ENCODE peak calls at places on chromosome 14, in eight cellular contexts. L is CD4-positive, CD25-positive, alpha-beta regulatory T cell; O is retinal pigment epithelial cell; F is nucleus accumbens; C is retina; U is GM12892; A is GM13976; Y is IMR-90. P is an unnamed sample.

GRCh38 chr14:55571125-55571889 is 8.7 kb upstream of the KTN1 start:
- DNase-seq in L (no peak), O (no peak), F (no peak), C (no peak), U (no peak), A (peak), Y (no peak), P (no peak)

GRCh38 chr14:91170504-91171121 is 56.7 kb downstream of the DGLUCY start:
- DNase-seq in L (no peak), O (no peak), F (peak), C (no peak), U (no peak), A (no peak), Y (peak), P (no peak)

GRCh38 chr14:62053188-62053587 is 291.0 kb downstream of the SNAPC1 start:
- DNase-seq in L (no peak), O (no peak), F (no peak), C (no peak), U (no peak), A (peak), Y (no peak), P (no peak)

GRCh38 chr14:92677087-92677668 is 71.2 kb downstream of the LGMN start:
- DNase-seq in L (no peak), O (no peak), F (no peak), C (no peak), U (peak), A (peak), Y (no peak), P (no peak)

GRCh38 chr14:89616425-89617141 is 199.6 kb upstream of the FOXN3 start:
- DNase-seq in L (peak), O (no peak), F (no peak), C (no peak), U (no peak), A (peak), Y (peak), P (no peak)

GRCh38 chr14:69044965-69045555 is 66.0 kb upstream of the ACTN1 start:
- DNase-seq in L (no peak), O (no peak), F (no peak), C (no peak), U (no peak), A (no peak), Y (peak), P (no peak)

GRCh38 chr14:22715186-22715812 is 51.2 kb upstream of the OXA1L start:
- DNase-seq in L (no peak), O (no peak), F (no peak), C (no peak), U (no peak), A (no peak), Y (no peak), P (no peak)

GRCh38 chr14:46136456-46136855 is 515.1 kb downstream of the RPL10L start:
- DNase-seq in L (no peak), O (no peak), F (no peak), C (no peak), U (no peak), A (no peak), Y (no peak), P (no peak)

GRCh38 chr14:99821519-99822165 is 28.4 kb downstream of the EML1 start:
- DNase-seq in L (no peak), O (no peak), F (no peak), C (no peak), U (no peak), A (no peak), Y (peak), P (no peak)

GRCh38 chr14:61025239-61026223 is 44.5 kb downstream of the SLC38A6 start:
- DNase-seq in L (peak), O (no peak), F (peak), C (peak), U (no peak), A (peak), Y (peak), P (peak)

GRCh38 chr14:23326491-23327332 is 5.5 kb downstream of the PABPN1 start:
- DNase-seq in L (no peak), O (no peak), F (no peak), C (no peak), U (no peak), A (no peak), Y (no peak), P (no peak)

GRCh38 chr14:63011609-63012008 is 33.6 kb downstream of the KCNH5 start:
- DNase-seq in L (no peak), O (peak), F (no peak), C (no peak), U (no peak), A (no peak), Y (peak), P (peak)

GRCh38 chr14:51176819-51177218 is 63.2 kb upstream of the TMX1 start:
- DNase-seq in L (no peak), O (no peak), F (no peak), C (no peak), U (no peak), A (no peak), Y (no peak), P (no peak)

GRCh38 chr14:105453847-105454246 is 20.8 kb upstream of the CRIP2 start:
- DNase-seq in L (no peak), O (no peak), F (no peak), C (no peak), U (no peak), A (no peak), Y (no peak), P (no peak)

GRCh38 chr14:53956427-53957201 is at the start of gene BMP4:
- DNase-seq in L (no peak), O (no peak), F (no peak), C (peak), U (no peak), A (peak), Y (peak), P (peak)

GRCh38 chr14:99035712-99036593 is 236.0 kb downstream of the BCL11B start:
- DNase-seq in L (no peak), O (peak), F (no peak), C (peak), U (no peak), A (no peak), Y (peak), P (peak)

GRCh38 chr14:71752111-71752738 is 180.0 kb upstream of the RGS6 start:
- DNase-seq in L (no peak), O (no peak), F (no peak), C (no peak), U (no peak), A (no peak), Y (no peak), P (no peak)

GRCh38 chr14:60665178-60665555 is 15.9 kb upstream of the SIX1 start:
- DNase-seq in L (no peak), O (no peak), F (no peak), C (no peak), U (no peak), A (no peak), Y (no peak), P (no peak)

GRCh38 chr14:95140060-95140858 is 17.1 kb downstream of the DICER1 start:
- DNase-seq in L (no peak), O (no peak), F (no peak), C (no peak), U (no peak), A (no peak), Y (peak), P (peak)

GRCh38 chr14:55976619-55977018 is 141.6 kb upstream of the PELI2 start:
- DNase-seq in L (no peak), O (no peak), F (no peak), C (no peak), U (no peak), A (no peak), Y (no peak), P (peak)

GRCh38 chr14:51776102-51776894 is 84.1 kb upstream of the GNG2 start:
- DNase-seq in L (peak), O (peak), F (peak), C (peak), U (peak), A (peak), Y (peak), P (peak)

GRCh38 chr14:100446572-100446971 is 123.4 kb downstream of the SLC25A47 start:
- DNase-seq in L (no peak), O (peak), F (no peak), C (no peak), U (no peak), A (no peak), Y (no peak), P (no peak)

GRCh38 chr14:36313206-36313605 is 7.2 kb downstream of the MBIP start:
- DNase-seq in L (no peak), O (no peak), F (no peak), C (no peak), U (no peak), A (no peak), Y (no peak), P (no peak)

GRCh38 chr14:36264107-36264506 is 56.3 kb downstream of the MBIP start:
- DNase-seq in L (no peak), O (no peak), F (no peak), C (no peak), U (no peak), A (no peak), Y (no peak), P (no peak)